ENCODE peak calls at places on chromosomes 13 and 19, in nine cellular contexts. One of them, this sample, is unnamed.

GRCh38 chr13:21075303-21076264 is 14.2 kb upstream of the LATS2 start:
- DNase-seq in NCI-H1092: no peak
- DNase-seq in HFF-Myc: no peak
- DNase-seq in iris pigment epithelial cell: peak
- DNase-seq in SW 1271: no peak
- DNase-seq in cardiac muscle cell: peak
- DNase-seq in stimulated activated CD8-positive, alpha-beta memory T cell treated with anti-CD3 and anti-CD28 coated beads, Interleukin-2, amount 100 ng/mL, for 1 hour: no peak
- DNase-seq in HFFc6: no peak
- DNase-seq in AG04449: no peak
- DNase-seq in this sample: no peak

GRCh38 chr19:1074512-1075283 is 7.7 kb downstream of the ARHGAP45 start:
- DNase-seq in NCI-H1092: peak
- DNase-seq in HFF-Myc: no peak
- DNase-seq in iris pigment epithelial cell: no peak
- DNase-seq in SW 1271: peak
- DNase-seq in cardiac muscle cell: no peak
- DNase-seq in stimulated activated CD8-positive, alpha-beta memory T cell treated with anti-CD3 and anti-CD28 coated beads, Interleukin-2, amount 100 ng/mL, for 1 hour: peak
- DNase-seq in HFFc6: no peak
- DNase-seq in AG04449: no peak
- DNase-seq in this sample: peak

GRCh38 chr13:39811051-39811450 is 155.6 kb downstream of the COG6 start:
- DNase-seq in NCI-H1092: no peak
- DNase-seq in HFF-Myc: no peak
- DNase-seq in iris pigment epithelial cell: no peak
- DNase-seq in SW 1271: no peak
- DNase-seq in cardiac muscle cell: no peak
- DNase-seq in stimulated activated CD8-positive, alpha-beta memory T cell treated with anti-CD3 and anti-CD28 coated beads, Interleukin-2, amount 100 ng/mL, for 1 hour: no peak
- DNase-seq in HFFc6: no peak
- DNase-seq in AG04449: no peak
- DNase-seq in this sample: no peak

GRCh38 chr19:6868341-6868740 is 19.0 kb upstream of the ADGRE1 start:
- DNase-seq in NCI-H1092: peak
- DNase-seq in HFF-Myc: no peak
- DNase-seq in iris pigment epithelial cell: no peak
- DNase-seq in SW 1271: no peak
- DNase-seq in cardiac muscle cell: peak
- DNase-seq in stimulated activated CD8-positive, alpha-beta memory T cell treated with anti-CD3 and anti-CD28 coated beads, Interleukin-2, amount 100 ng/mL, for 1 hour: no peak
- DNase-seq in HFFc6: no peak
- DNase-seq in AG04449: no peak
- DNase-seq in this sample: peak

GRCh38 chr13:77554079-77554478 is 18.6 kb downstream of the SCEL start:
- DNase-seq in NCI-H1092: no peak
- DNase-seq in HFF-Myc: no peak
- DNase-seq in iris pigment epithelial cell: peak
- DNase-seq in SW 1271: no peak
- DNase-seq in cardiac muscle cell: no peak
- DNase-seq in stimulated activated CD8-positive, alpha-beta memory T cell treated with anti-CD3 and anti-CD28 coated beads, Interleukin-2, amount 100 ng/mL, for 1 hour: no peak
- DNase-seq in HFFc6: no peak
- DNase-seq in AG04449: no peak
- DNase-seq in this sample: no peak

GRCh38 chr19:1105217-1105872 is 1.6 kb downstream of the GPX4 start:
- DNase-seq in NCI-H1092: no peak
- DNase-seq in HFF-Myc: no peak
- DNase-seq in iris pigment epithelial cell: peak
- DNase-seq in SW 1271: no peak
- DNase-seq in cardiac muscle cell: peak
- DNase-seq in stimulated activated CD8-positive, alpha-beta memory T cell treated with anti-CD3 and anti-CD28 coated beads, Interleukin-2, amount 100 ng/mL, for 1 hour: no peak
- DNase-seq in HFFc6: no peak
- DNase-seq in AG04449: no peak
- DNase-seq in this sample: peak

GRCh38 chr19:33048806-33049676 is 15.6 kb downstream of the RHPN2 start:
- DNase-seq in NCI-H1092: no peak
- DNase-seq in HFF-Myc: no peak
- DNase-seq in iris pigment epithelial cell: no peak
- DNase-seq in SW 1271: no peak
- DNase-seq in cardiac muscle cell: peak
- DNase-seq in stimulated activated CD8-positive, alpha-beta memory T cell treated with anti-CD3 and anti-CD28 coated beads, Interleukin-2, amount 100 ng/mL, for 1 hour: no peak
- DNase-seq in HFFc6: no peak
- DNase-seq in AG04449: no peak
- DNase-seq in this sample: no peak

GRCh38 chr13:20193142-20193923 is 595 bp upstream of the GJB2 start:
- DNase-seq in NCI-H1092: no peak
- DNase-seq in HFF-Myc: no peak
- DNase-seq in iris pigment epithelial cell: no peak
- DNase-seq in SW 1271: no peak
- DNase-seq in cardiac muscle cell: no peak
- DNase-seq in stimulated activated CD8-positive, alpha-beta memory T cell treated with anti-CD3 and anti-CD28 coated beads, Interleukin-2, amount 100 ng/mL, for 1 hour: no peak
- DNase-seq in HFFc6: no peak
- DNase-seq in AG04449: no peak
- DNase-seq in this sample: no peak

GRCh38 chr13:34507630-34508029 is 434.4 kb upstream of the NBEA start:
- DNase-seq in NCI-H1092: no peak
- DNase-seq in HFF-Myc: no peak
- DNase-seq in iris pigment epithelial cell: no peak
- DNase-seq in SW 1271: no peak
- DNase-seq in cardiac muscle cell: no peak
- DNase-seq in stimulated activated CD8-positive, alpha-beta memory T cell treated with anti-CD3 and anti-CD28 coated beads, Interleukin-2, amount 100 ng/mL, for 1 hour: no peak
- DNase-seq in HFFc6: no peak
- DNase-seq in AG04449: no peak
- DNase-seq in this sample: no peak